ENCODE peak calls at places on chromosome 15, in four cellular contexts. Y is stomach, L is HFF-Myc, O is choroid plexus epithelial cell. H is an unnamed sample.

GRCh38 chr15:58758141-58758540 is 8.6 kb upstream of the ADAM10 start:
- DNase-seq in L (no peak), O (peak), Y (no peak), H (peak)

GRCh38 chr15:68384451-68385239 is 47.3 kb downstream of the ITGA11 start:
- DNase-seq in O (peak), L (peak), Y (peak), H (peak)

GRCh38 chr15:47822066-47822465 is 104.8 kb downstream of the SEMA6D start:
- DNase-seq in Y (no peak), L (no peak), O (no peak), H (peak)

GRCh38 chr15:50355980-50356379 is 982 bp upstream of the GABPB1 start:
- DNase-seq in L (no peak), Y (no peak), O (peak), H (no peak)

GRCh38 chr15:99187886-99188285 is 61.5 kb downstream of the TTC23 start:
- DNase-seq in O (no peak), Y (no peak), L (no peak), H (no peak)

GRCh38 chr15:62841269-62841628 is 201.3 kb upstream of the TPM1 start:
- DNase-seq in Y (no peak), O (no peak), L (no peak), H (peak)

GRCh38 chr15:64048766-64049165 is 2.5 kb upstream of the DAPK2 start:
- DNase-seq in L (no peak), O (no peak), Y (no peak), H (no peak)

GRCh38 chr15:50590288-50590687 is 43.8 kb upstream of the USP50 start:
- DNase-seq in O (no peak), L (no peak), Y (no peak), H (no peak)

GRCh38 chr15:63338170-63338569 is 43.5 kb downstream of the CA12 start:
- DNase-seq in O (peak), L (no peak), Y (no peak), H (no peak)

GRCh38 chr15:28131400-28131799 is 32.3 kb upstream of the OCA2 start:
- DNase-seq in Y (no peak), O (no peak), L (no peak), H (no peak)

GRCh38 chr15:60243769-60244168 is 154.0 kb downstream of the ANXA2 start:
- DNase-seq in L (no peak), Y (no peak), O (peak), H (no peak)

GRCh38 chr15:39301589-39301999 is 279.3 kb upstream of the THBS1 start:
- DNase-seq in L (no peak), Y (no peak), O (peak), H (peak)

GRCh38 chr15:68278345-68279217 is 1.0 kb downstream of the FEM1B start:
- DNase-seq in O (peak), L (no peak), Y (no peak), H (peak)

GRCh38 chr15:65595960-65596359 is 15.0 kb downstream of the INTS14 start:
- DNase-seq in O (peak), Y (no peak), L (no peak), H (peak)

GRCh38 chr15:35696767-35697231 is 150.8 kb upstream of the DPH6 start:
- DNase-seq in Y (no peak), L (peak), O (peak), H (peak)

GRCh38 chr15:34772312-34772711 is 17.5 kb upstream of the GJD2 start:
- DNase-seq in Y (no peak), O (no peak), L (no peak), H (no peak)

GRCh38 chr15:42385206-42385979 is 26.1 kb downstream of the CAPN3 start:
- DNase-seq in O (peak), Y (peak), L (no peak), H (peak)

GRCh38 chr15:78302579-78302978 is 3.2 kb upstream of the SKIC8 start:
- DNase-seq in L (peak), Y (no peak), O (peak), H (peak)

GRCh38 chr15:76575177-76576078 is 238.9 kb downstream of the ISL2 start:
- DNase-seq in Y (no peak), O (peak), L (no peak), H (no peak)

GRCh38 chr15:95281470-95281869 is 1049.0 kb upstream of the NR2F2 start:
- DNase-seq in L (no peak), Y (no peak), O (no peak), H (peak)

GRCh38 chr15:79028411-79028964 is 62.1 kb downstream of the RASGRF1 start:
- DNase-seq in O (peak), L (no peak), Y (no peak), H (peak)

GRCh38 chr15:76187151-76187550 is 124.1 kb downstream of the ETFA start:
- DNase-seq in L (no peak), Y (no peak), O (no peak), H (no peak)

GRCh38 chr15:89837134-89837829 is 22.6 kb upstream of the ANPEP start:
- DNase-seq in L (no peak), O (peak), Y (no peak), H (peak)

GRCh38 chr15:94174399-94174802 is 57.0 kb upstream of the MCTP2 start:
- DNase-seq in Y (no peak), O (no peak), L (no peak), H (peak)

GRCh38 chr15:66841953-66842681 is 140.1 kb downstream of the SMAD6 start:
- DNase-seq in O (peak), Y (peak), L (no peak), H (peak)

GRCh38 chr15:45307230-45307924 is 55.3 kb downstream of the SLC28A2 start:
- DNase-seq in O (peak), Y (no peak), L (peak), H (peak)

GRCh38 chr15:45456212-45457106 is 66.1 kb downstream of the SLC30A4 start:
- DNase-seq in L (peak), Y (peak), O (peak), H (peak)

DNA sequence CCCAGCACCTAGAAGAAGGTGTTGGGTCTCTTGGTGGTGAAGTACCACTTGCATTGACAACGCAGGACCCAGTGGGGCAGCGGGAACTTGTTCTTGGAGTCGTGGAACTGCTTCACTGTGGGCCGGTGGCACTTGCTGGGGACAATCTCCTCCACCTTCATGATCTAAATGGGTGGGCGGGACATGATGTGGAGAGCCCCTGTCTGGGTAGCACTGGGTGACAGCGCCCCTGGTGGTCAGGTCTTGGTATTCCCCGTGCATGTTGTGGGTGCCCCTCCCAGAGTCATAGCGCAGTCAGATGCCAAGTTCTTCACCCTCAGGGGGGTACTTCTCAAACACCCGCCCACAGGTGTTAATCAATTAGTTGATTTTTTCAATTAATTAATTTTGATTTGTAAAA is 60.2 kb downstream of the AGBL1 start:
- DNase-seq in O (no peak), Y (no peak), L (no peak), H (no peak)
- TF ChIP-seq CTCF in O (peak), Y (no peak), L (peak), H (peak)

GRCh38 chr15:70083423-70083822 is 14.3 kb downstream of the TLE3 start:
- DNase-seq in O (no peak), L (no peak), Y (no peak), H (no peak)
- H3K4me3 ChIP-seq in O (no peak), L (no peak), Y (no peak), H (no peak)

DNA sequence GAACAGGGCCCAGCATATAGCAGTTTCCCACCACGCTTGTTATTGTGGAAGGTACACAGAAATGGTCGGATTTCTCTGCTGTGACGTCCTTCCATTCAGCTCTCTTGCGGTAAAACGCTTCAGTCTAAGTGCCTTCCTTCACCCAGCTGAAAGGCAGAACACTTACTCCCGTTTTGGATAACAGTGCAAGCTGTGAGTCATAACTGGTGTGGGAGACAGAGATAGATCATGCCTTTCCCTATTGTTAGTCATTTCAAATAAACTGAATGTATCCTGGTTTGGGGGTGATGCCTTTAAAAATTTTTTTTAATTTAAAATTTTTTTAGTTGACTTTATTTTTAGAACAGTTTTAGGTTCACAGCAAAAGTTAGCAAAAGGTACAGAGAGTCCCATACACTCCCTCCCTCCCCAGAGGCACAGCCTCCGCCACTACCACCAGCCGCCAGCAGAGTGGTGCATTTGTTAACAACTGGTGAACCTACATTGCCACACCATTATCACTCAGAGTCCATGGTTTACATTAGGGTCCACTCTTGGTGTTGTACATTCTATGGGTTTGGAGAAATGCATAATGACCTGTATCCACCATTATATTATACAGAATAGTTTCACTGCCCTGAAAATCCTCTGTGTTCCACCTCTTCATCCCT is 94.9 kb upstream of the NSMCE3 start:
- DNase-seq in L (peak), Y (no peak), O (peak), H (no peak)
- TF ChIP-seq CTCF in L (no peak), Y (no peak), O (peak), H (no peak)

DNA sequence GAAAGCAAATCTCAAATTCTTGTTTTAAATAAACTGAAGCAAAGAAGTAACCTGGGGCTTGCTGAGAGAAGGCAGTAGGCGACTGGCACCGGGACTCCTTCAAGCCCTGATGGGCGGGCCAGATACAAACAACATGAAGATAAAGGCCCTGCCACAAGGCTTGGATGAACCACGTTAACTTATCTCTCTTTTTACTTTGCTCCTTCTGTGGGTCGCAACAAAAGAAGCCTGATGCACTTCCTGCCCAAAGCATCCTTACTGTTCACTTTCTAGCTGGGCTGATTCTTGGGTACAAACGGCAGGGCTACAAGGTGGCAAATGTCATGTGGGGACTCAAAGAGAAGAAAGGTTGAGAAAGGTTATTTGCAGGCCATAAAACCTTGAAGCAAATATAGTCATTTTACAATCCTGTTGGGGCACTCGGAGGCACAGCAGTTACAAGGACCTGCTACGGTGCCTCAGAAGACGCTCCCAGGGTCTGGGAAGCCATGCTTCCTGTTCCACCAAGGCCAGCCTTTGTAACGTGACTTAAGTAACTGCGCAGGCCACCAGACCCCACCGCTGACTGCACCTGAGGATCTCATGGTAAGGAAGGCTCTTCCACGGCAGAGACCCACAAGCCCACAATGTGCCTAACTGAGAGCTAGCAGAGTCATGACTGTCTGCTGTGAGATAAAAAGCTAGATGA is 71.1 kb downstream of the CHSY1 start:
- DNase-seq in L (no peak), Y (no peak), O (no peak), H (no peak)
- H3K4me3 ChIP-seq in L (no peak), Y (no peak), O (no peak), H (no peak)

DNA sequence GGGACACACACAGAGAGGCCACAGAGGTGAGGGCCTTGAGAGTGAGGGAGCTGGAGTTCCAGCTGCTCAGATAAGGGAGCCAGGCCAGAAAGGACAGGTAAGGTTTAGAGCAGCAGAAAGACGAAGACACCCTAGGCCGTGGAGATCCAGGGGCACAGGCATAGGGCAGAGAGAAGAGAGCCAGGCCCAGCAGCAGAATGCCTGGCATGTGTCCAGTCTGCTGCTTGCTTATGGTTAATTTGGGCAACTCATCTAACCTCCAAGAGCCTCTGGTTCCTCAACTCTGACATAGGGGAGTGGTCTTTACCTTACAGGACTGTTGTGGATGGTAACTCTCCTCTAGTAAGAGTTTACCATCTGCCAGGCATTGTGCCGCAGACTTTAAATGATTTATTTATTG is 35.9 kb downstream of the STARD5 start:
- DNase-seq in O (no peak), Y (no peak), L (no peak), H (no peak)
- TF ChIP-seq CTCF in O (no peak), Y (no peak), L (no peak), H (no peak)